ENCODE peak calls at places on chromosomes 12 and 14, in five cellular contexts. Z is pulmonary artery endothelial cell; K is body of pancreas; E is posterior cingulate gyrus; R is stimulated activated CD4-positive, alpha-beta T cell treated with anti-CD3 and anti-CD28 coated beads, Interleukin-12 subunit alpha, Interleukin-12 subunit beta, amount 100 ng/mL, for 24 hours. G is an unnamed sample.
A peak's percentile ranks its signal among the peaks of the same experiment; 100 is the strongest.

GRCh38 chr14:61854898-61855297 is 92.7 kb downstream of the SNAPC1 start:
- DNase-seq in Z (no peak), K (no peak), E (no peak), R (no peak), G (no peak)

GRCh38 chr12:116670859-116671258 is 67.0 kb downstream of the SPRING1 start:
- DNase-seq in Z (no peak), K (no peak), E (no peak), R (no peak), G (no peak)

GRCh38 chr12:120131116-120131515 is 14.6 kb upstream of the RAB35 start:
- DNase-seq in Z (no peak), K (no peak), E (no peak), R (no peak), G (no peak)

GRCh38 chr12:124436366-124436765 is 131.0 kb downstream of the NCOR2 start:
- DNase-seq in Z (no peak), K (no peak), E (no peak), R (no peak), G (no peak)

GRCh38 chr12:53758081-53758769 is 6.4 kb upstream of the CISTR start:
- DNase-seq in Z (no peak), K (no peak), E (no peak), R (no peak), G (peak; percentile 26)

GRCh38 chr14:105878554-105878953 is 352.2 kb downstream of the TMEM121 start:
- DNase-seq in Z (no peak), K (no peak), E (peak; percentile 47), R (no peak), G (no peak)

GRCh38 chr14:104293231-104293841 is 154.9 kb downstream of the KIF26A start:
- DNase-seq in Z (no peak), K (no peak), E (peak; percentile 50), R (no peak), G (no peak)

GRCh38 chr12:64946132-64946829 is 121.8 kb downstream of the TBC1D30 start:
- DNase-seq in Z (peak; percentile 86), K (peak; percentile 14), E (peak; percentile 91), R (no peak), G (peak; percentile 91)

GRCh38 chr12:111322336-111323250 is 46.3 kb downstream of the PHETA1 start:
- DNase-seq in Z (no peak), K (peak; percentile 16), E (peak; percentile 78), R (no peak), G (peak; percentile 92)

GRCh38 chr14:67391266-67391665 is 20.7 kb downstream of the PLEK2 start:
- DNase-seq in Z (no peak), K (no peak), E (no peak), R (no peak), G (no peak)

GRCh38 chr14:36194645-36195044 is 18.1 kb upstream of the PTCSC3 start:
- DNase-seq in Z (no peak), K (no peak), E (no peak), R (no peak), G (peak; percentile 99)

GRCh38 chr12:80282761-80283160 is 161.3 kb upstream of the PTPRQ start:
- DNase-seq in Z (no peak), K (no peak), E (no peak), R (no peak), G (no peak)

GRCh38 chr12:124396544-124397398 is 101.9 kb downstream of the RFLNA start:
- DNase-seq in Z (no peak), K (peak; percentile 57), E (no peak), R (no peak), G (peak; percentile 57)

GRCh38 chr12:55072093-55072492 is 52.3 kb downstream of the NEUROD4 start:
- DNase-seq in Z (no peak), K (peak; percentile 59), E (peak; percentile 87), R (peak; percentile 67), G (peak; percentile 95)

GRCh38 chr14:106831322-106831720 is 1304.9 kb downstream of the TMEM121 start:
- DNase-seq in Z (no peak), K (no peak), E (no peak), R (peak; percentile 65), G (peak; percentile 22)

GRCh38 chr14:57060276-57060956 is 208.3 kb downstream of the EXOC5 start:
- DNase-seq in Z (no peak), K (peak; percentile 22), E (no peak), R (peak; percentile 31), G (peak; percentile 41)

GRCh38 chr12:117484901-117485300 is 123.5 kb upstream of the NOS1 start:
- DNase-seq in Z (no peak), K (no peak), E (no peak), R (no peak), G (peak; percentile 39)

GRCh38 chr12:98515368-98516183 is at the start of gene TMPO:
- DNase-seq in Z (peak; percentile 65), K (peak; percentile 92), E (peak; percentile 96), R (peak; percentile 91), G (peak; percentile 97)

GRCh38 chr14:101118746-101119610 is 215.5 kb upstream of the RTL1 start:
- DNase-seq in Z (no peak), K (peak; percentile 2), E (peak; percentile 57), R (no peak), G (peak; percentile 84)

GRCh38 chr12:30953257-30953656 is 26.7 kb downstream of the TSPAN11 start:
- DNase-seq in Z (no peak), K (no peak), E (no peak), R (no peak), G (peak; percentile 69)

GRCh38 chr14:41280745-41281144 is 325.9 kb upstream of the LRFN5 start:
- DNase-seq in Z (no peak), K (no peak), E (no peak), R (no peak), G (peak; percentile 46)

GRCh38 chr12:123141615-123142517 is 9.0 kb downstream of the PITPNM2 start:
- DNase-seq in Z (peak; percentile 41), K (peak; percentile 59), E (no peak), R (no peak), G (no peak)

GRCh38 chr12:70576341-70577282 is 60.6 kb downstream of the PTPRB start:
- DNase-seq in Z (peak; percentile 20), K (no peak), E (no peak), R (no peak), G (peak; percentile 79)

GRCh38 chr12:62793256-62794217 is 141.4 kb downstream of the PPM1H start:
- DNase-seq in Z (peak; percentile 44), K (peak; percentile 85), E (peak; percentile 94), R (peak; percentile 61), G (peak; percentile 86)

GRCh38 chr12:108127654-108128053 is 1.4 kb upstream of the WSCD2 start:
- DNase-seq in Z (no peak), K (no peak), E (no peak), R (no peak), G (no peak)

GRCh38 chr14:78530078-78530477 is 359.9 kb downstream of the NRXN3 start:
- DNase-seq in Z (no peak), K (peak; percentile 17), E (no peak), R (no peak), G (no peak)

GRCh38 chr14:33700052-33700451 is 250.8 kb downstream of the EGLN3 start:
- DNase-seq in Z (no peak), K (no peak), E (no peak), R (no peak), G (no peak)

GRCh38 chr14:90715993-90716392 is 100.2 kb downstream of the TTC7B start:
- DNase-seq in Z (no peak), K (no peak), E (no peak), R (no peak), G (no peak)

GRCh38 chr12:14845350-14845750 is 2.0 kb upstream of the ART4 start:
- DNase-seq in Z (no peak), K (peak; percentile 65), E (no peak), R (peak; percentile 12), G (peak; percentile 55)

GRCh38 chr12:117897379-117898161 is 71.2 kb downstream of the KSR2 start:
- DNase-seq in Z (no peak), K (no peak), E (no peak), R (no peak), G (no peak)

GRCh38 chr14:33529773-33530172 is 421.1 kb downstream of the EGLN3 start:
- DNase-seq in Z (no peak), K (no peak), E (peak; percentile 65), R (no peak), G (no peak)

GRCh38 chr12:55996715-55997534 is at the start of gene SUOX:
- DNase-seq in Z (peak; percentile 95), K (peak; percentile 97), E (peak; percentile 99), R (no peak), G (peak; percentile 98)

GRCh38 chr12:31712877-31713276 is 15.9 kb downstream of the AMN1 start:
- DNase-seq in Z (no peak), K (no peak), E (no peak), R (no peak), G (no peak)

GRCh38 chr12:55847603-55848329 is 5.0 kb upstream of the MMP19 start:
- DNase-seq in Z (peak; percentile 95), K (peak; percentile 52), E (no peak), R (no peak), G (peak; percentile 31)

GRCh38 chr12:7154042-7154441 is 23.9 kb downstream of the CLSTN3 start:
- DNase-seq in Z (no peak), K (no peak), E (no peak), R (no peak), G (no peak)

GRCh38 chr14:100293497-100294212 is 12.6 kb downstream of the SLC25A29 start:
- DNase-seq in Z (no peak), K (no peak), E (peak; percentile 31), R (no peak), G (no peak)

G was measured in NCI-H69.